ENCODE peak calls at places on chromosome 10, in six cellular contexts. K is immature natural killer cell, F is amygdala, H is astrocyte of the spinal cord, J is right atrium auricular region, L is neuronal stem cell. U is an unnamed sample.

GRCh38 chr10:124259139-124259825 is 159.4 kb downstream of the OAT start:
- DNase-seq in K (no peak), F (no peak), J (no peak), L (no peak), H (no peak), U (peak)

GRCh38 chr10:113530476-113530875 is 22.4 kb upstream of the HABP2 start:
- DNase-seq in K (no peak), J (no peak), H (no peak), F (no peak), L (no peak), U (no peak)

GRCh38 chr10:71761105-71761511 is 12.2 kb downstream of the VSIR start:
- DNase-seq in H (no peak), J (no peak), K (peak), L (no peak), F (no peak), U (no peak)

GRCh38 chr10:132104062-132104461 is 38.3 kb downstream of the JAKMIP3 start:
- DNase-seq in F (no peak), K (no peak), J (peak), L (no peak), H (no peak), U (no peak)

GRCh38 chr10:72201293-72201692 is 14.5 kb upstream of the ANAPC16 start:
- DNase-seq in K (no peak), F (no peak), H (no peak), J (no peak), L (no peak), U (no peak)

GRCh38 chr10:117960345-117960744 is 86.4 kb downstream of the RAB11FIP2 start:
- DNase-seq in F (no peak), J (no peak), L (no peak), H (peak), K (no peak), U (no peak)

GRCh38 chr10:59106441-59106840 is 70.0 kb upstream of the PHYHIPL start:
- DNase-seq in L (no peak), H (no peak), F (no peak), J (no peak), K (no peak), U (no peak)

GRCh38 chr10:119253433-119254174 is 46.2 kb downstream of the GRK5 start:
- DNase-seq in L (no peak), J (peak), K (no peak), F (no peak), H (peak), U (peak)

GRCh38 chr10:72009430-72010081 is 45.4 kb downstream of the CHST3 start:
- DNase-seq in J (peak), L (peak), K (no peak), H (peak), F (peak), U (peak)

GRCh38 chr10:72337039-72337629 is 17.6 kb downstream of the DNAJB12 start:
- DNase-seq in F (peak), J (peak), L (peak), H (peak), K (peak), U (peak)

GRCh38 chr10:77905086-77905735 is 21.3 kb downstream of the DLG5 start:
- DNase-seq in F (no peak), H (no peak), J (no peak), L (no peak), K (no peak), U (no peak)

GRCh38 chr10:93820434-93820833 is 62.7 kb downstream of the LGI1 start:
- DNase-seq in J (no peak), F (no peak), L (no peak), K (no peak), H (no peak), U (no peak)

GRCh38 chr10:22631646-22632278 is 82.6 kb downstream of the PIP4K2A start:
- DNase-seq in J (no peak), F (peak), L (no peak), H (peak), K (no peak), U (no peak)

GRCh38 chr10:88759366-88760101 is at the start of gene LIPN:
- DNase-seq in L (no peak), F (no peak), K (no peak), J (peak), H (no peak), U (no peak)

GRCh38 chr10:73773152-73773879 is 8.5 kb upstream of the CHCHD1 start:
- DNase-seq in K (no peak), H (no peak), F (no peak), L (no peak), J (no peak), U (no peak)

GRCh38 chr10:30456262-30456661 is 22.3 kb downstream of the MAP3K8 start:
- DNase-seq in K (peak), H (no peak), F (no peak), J (no peak), L (no peak), U (no peak)

GRCh38 chr10:3651969-3652653 is 132.9 kb downstream of the KLF6 start:
- DNase-seq in L (no peak), F (no peak), J (no peak), H (no peak), K (no peak), U (no peak)

GRCh38 chr10:58326967-58327381 is 7.8 kb upstream of the UBE2D1 start:
- DNase-seq in L (no peak), K (no peak), J (peak), F (no peak), H (peak), U (no peak)

GRCh38 chr10:19654576-19654975 is 161.7 kb upstream of the PLXDC2 start:
- DNase-seq in J (no peak), H (peak), K (no peak), F (no peak), L (no peak), U (peak)

GRCh38 chr10:114825513-114826253 is 4.1 kb downstream of the FHIP2A start:
- DNase-seq in K (no peak), L (no peak), J (no peak), F (no peak), H (peak), U (peak)

GRCh38 chr10:13865758-13866491 is 279.2 kb downstream of the PRPF18 start:
- DNase-seq in F (no peak), K (no peak), L (no peak), J (peak), H (peak), U (peak)

GRCh38 chr10:106513328-106513727 is 651.2 kb downstream of the SORCS1 start:
- DNase-seq in J (no peak), L (no peak), F (peak), K (no peak), H (peak), U (peak)

GRCh38 chr10:103855424-103855823 is at the start of gene SH3PXD2A:
- DNase-seq in K (no peak), H (peak), L (peak), F (no peak), J (no peak), U (no peak)

GRCh38 chr10:15591937-15592336 is 127.8 kb downstream of the ITGA8 start:
- DNase-seq in F (no peak), K (no peak), L (no peak), H (no peak), J (no peak), U (no peak)

GRCh38 chr10:131660427-131660826 is 240.4 kb upstream of the PPP2R2D start:
- DNase-seq in H (no peak), K (no peak), F (no peak), J (no peak), L (no peak), U (no peak)

GRCh38 chr10:48195803-48196202 is 78.7 kb downstream of the FRMPD2 start:
- DNase-seq in L (no peak), F (no peak), H (no peak), J (no peak), K (no peak), U (no peak)

GRCh38 chr10:28087675-28088351 is 88.9 kb upstream of the ODAD2 start:
- DNase-seq in L (no peak), F (no peak), J (no peak), K (no peak), H (peak), U (peak)

GRCh38 chr10:114749545-114749944 is 72.0 kb upstream of the FHIP2A start:
- DNase-seq in J (no peak), K (no peak), H (no peak), F (no peak), L (no peak), U (no peak)

GRCh38 chr10:49255883-49256282 is 43.1 kb upstream of the C10orf71 start:
- DNase-seq in L (no peak), H (no peak), F (no peak), K (no peak), J (no peak), U (no peak)

GRCh38 chr10:44310762-44311562 is 73.9 kb downstream of the CXCL12 start:
- DNase-seq in L (peak), F (peak), H (peak), K (peak), J (peak), U (no peak)

GRCh38 chr10:42519761-42520460 is 118.5 kb downstream of the ZNF33B start:
- DNase-seq in K (no peak), L (no peak), H (peak), F (no peak), J (no peak), U (no peak)

GRCh38 chr10:35613107-35613440 is 7.9 kb downstream of the GJD4 start:
- DNase-seq in L (no peak), H (no peak), K (no peak), F (no peak), J (no peak), U (no peak)

U was measured in H4.